ENCODE peak calls at places on chromosome 7, in seven cellular contexts. K is T47D, Z is hippocampal formation, P is GM06990, S is SW 1271, U is left ventricle myocardium superior, N is cardiac muscle cell. F is an unnamed sample.

GRCh38 chr7:67821116-67821515 is 824.5 kb downstream of the TYW1 start:
- DNase-seq in K (no peak), Z (no peak), P (no peak), S (no peak), U (no peak), N (peak), F (no peak)

GRCh38 chr7:79653136-79653631 is 199.7 kb upstream of the MAGI2 start:
- DNase-seq in K (no peak), Z (no peak), P (no peak), S (no peak), U (no peak), N (no peak), F (peak)

GRCh38 chr7:34067406-34067805 is 162.1 kb downstream of the BMPER start:
- DNase-seq in K (no peak), Z (no peak), P (no peak), S (no peak), U (no peak), N (no peak), F (no peak)

GRCh38 chr7:130160023-130160422 is 45.2 kb downstream of the TMEM209 start:
- DNase-seq in K (no peak), Z (no peak), P (no peak), S (no peak), U (no peak), N (no peak), F (no peak)

GRCh38 chr7:82234457-82235049 is 209.0 kb downstream of the CACNA2D1 start:
- DNase-seq in K (peak), Z (no peak), P (peak), S (peak), U (no peak), N (peak), F (peak)

GRCh38 chr7:12436896-12437535 is 33.4 kb upstream of the VWDE start:
- DNase-seq in K (no peak), Z (no peak), P (no peak), S (no peak), U (no peak), N (peak), F (peak)

GRCh38 chr7:96992624-96993452 is 12.5 kb upstream of the DLX6 start:
- DNase-seq in K (no peak), Z (no peak), P (no peak), S (no peak), U (no peak), N (no peak), F (no peak)

GRCh38 chr7:103843689-103844480 is 145.6 kb downstream of the RELN start:
- DNase-seq in K (no peak), Z (no peak), P (no peak), S (no peak), U (no peak), N (no peak), F (no peak)

GRCh38 chr7:93902777-93903423 is 3.5 kb upstream of the GNGT1 start:
- DNase-seq in K (no peak), Z (no peak), P (no peak), S (peak), U (no peak), N (peak), F (peak)

GRCh38 chr7:125025620-125026019 is 96.0 kb upstream of the POT1 start:
- DNase-seq in K (no peak), Z (no peak), P (no peak), S (no peak), U (no peak), N (no peak), F (no peak)

GRCh38 chr7:36390199-36391090 is 783 bp downstream of the ANLN start:
- DNase-seq in K (peak), Z (no peak), P (peak), S (peak), U (peak), N (peak), F (peak)

F was measured in epithelial cell of esophagus.